ENCODE peak calls at places on chromosomes 5 and 9, in six cellular contexts. One of them, this sample, is unnamed.
A peak's percentile ranks its signal among the peaks of the same experiment; 100 is the strongest.

GRCh38 chr9:75299324-75299723 is 211.0 kb downstream of the OSTF1 start:
- DNase-seq in AG04450: no peak
- DNase-seq in lower lobe of right lung: no peak
- DNase-seq in HCT116: no peak
- DNase-seq in sciatic nerve: no peak
- DNase-seq in small intestine: no peak
- DNase-seq in this sample: no peak

GRCh38 chr9:101706261-101706798 is 32.1 kb downstream of the GRIN3A start:
- DNase-seq in AG04450: no peak
- DNase-seq in lower lobe of right lung: no peak
- DNase-seq in HCT116: no peak
- DNase-seq in sciatic nerve: no peak
- DNase-seq in small intestine: peak; percentile 74
- DNase-seq in this sample: no peak

GRCh38 chr5:79759848-79760247 is 70.2 kb downstream of the CMYA5 start:
- DNase-seq in AG04450: no peak
- DNase-seq in lower lobe of right lung: no peak
- DNase-seq in HCT116: no peak
- DNase-seq in sciatic nerve: no peak
- DNase-seq in small intestine: no peak
- DNase-seq in this sample: no peak

GRCh38 chr9:127966416-127967150 is 14.2 kb downstream of the EEIG1 start:
- DNase-seq in AG04450: no peak
- DNase-seq in lower lobe of right lung: no peak
- DNase-seq in HCT116: no peak
- DNase-seq in sciatic nerve: peak; percentile 57
- DNase-seq in small intestine: no peak
- DNase-seq in this sample: no peak

GRCh38 chr5:41600738-41601137 is 90.3 kb upstream of the PLCXD3 start:
- DNase-seq in AG04450: no peak
- DNase-seq in lower lobe of right lung: no peak
- DNase-seq in HCT116: no peak
- DNase-seq in sciatic nerve: no peak
- DNase-seq in small intestine: no peak
- DNase-seq in this sample: no peak

GRCh38 chr9:132794730-132795380 is 83.2 kb downstream of the AK8 start:
- DNase-seq in AG04450: no peak
- DNase-seq in lower lobe of right lung: no peak
- DNase-seq in HCT116: no peak
- DNase-seq in sciatic nerve: peak; percentile 61
- DNase-seq in small intestine: peak; percentile 16
- DNase-seq in this sample: no peak

GRCh38 chr5:134145061-134145757 is 30.7 kb downstream of the TCF7 start:
- DNase-seq in AG04450: no peak
- DNase-seq in lower lobe of right lung: no peak
- DNase-seq in HCT116: no peak
- DNase-seq in sciatic nerve: no peak
- DNase-seq in small intestine: no peak
- DNase-seq in this sample: no peak

GRCh38 chr5:93359296-93359957 is 221.6 kb downstream of the NR2F1-AS1 start:
- DNase-seq in AG04450: peak; percentile 59
- DNase-seq in lower lobe of right lung: no peak
- DNase-seq in HCT116: peak; percentile 90
- DNase-seq in sciatic nerve: no peak
- DNase-seq in small intestine: peak; percentile 1
- DNase-seq in this sample: peak; percentile 75

GRCh38 chr5:109691248-109691574 is 1.5 kb downstream of the MAN2A1 start:
- DNase-seq in AG04450: no peak
- DNase-seq in lower lobe of right lung: no peak
- DNase-seq in HCT116: no peak
- DNase-seq in sciatic nerve: no peak
- DNase-seq in small intestine: no peak
- DNase-seq in this sample: no peak

GRCh38 chr5:159385994-159386711 is 55.9 kb upstream of the IL12B start:
- DNase-seq in AG04450: no peak
- DNase-seq in lower lobe of right lung: no peak
- DNase-seq in HCT116: no peak
- DNase-seq in sciatic nerve: no peak
- DNase-seq in small intestine: no peak
- DNase-seq in this sample: no peak

GRCh38 chr5:3593771-3594513 is 1.7 kb upstream of the IRX1 start:
- DNase-seq in AG04450: no peak
- DNase-seq in lower lobe of right lung: no peak
- DNase-seq in HCT116: no peak
- DNase-seq in sciatic nerve: no peak
- DNase-seq in small intestine: no peak
- DNase-seq in this sample: no peak

GRCh38 chr9:138069731-138070456 is 192.3 kb downstream of the CACNA1B start:
- DNase-seq in AG04450: no peak
- DNase-seq in lower lobe of right lung: no peak
- DNase-seq in HCT116: no peak
- DNase-seq in sciatic nerve: peak; percentile 15
- DNase-seq in small intestine: no peak
- DNase-seq in this sample: no peak

GRCh38 chr9:120710110-120710981 is 3.9 kb downstream of the MEGF9 start:
- DNase-seq in AG04450: no peak
- DNase-seq in lower lobe of right lung: no peak
- DNase-seq in HCT116: peak; percentile 52
- DNase-seq in sciatic nerve: no peak
- DNase-seq in small intestine: peak; percentile 85
- DNase-seq in this sample: peak; percentile 33